ENCODE peak calls at places on chromosomes 3 and 15, in six cellular contexts. P, S, W, N, E and Y are unnamed samples.
A peak's percentile ranks its signal among the peaks of the same experiment; 100 is the strongest.

GRCh38 chr3:193954752-193955151 is 181.2 kb upstream of the HES1 start:
- DNase-seq in P (no peak), S (no peak), W (no peak), N (no peak), E (no peak), Y (no peak)

GRCh38 chr3:182794806-182795369 is 1.6 kb downstream of the ATP11B start:
- DNase-seq in P (no peak), S (no peak), W (no peak), N (peak; percentile 17), E (peak; percentile 7), Y (peak; percentile 4)

GRCh38 chr3:38582941-38583645 is 66.4 kb downstream of the SCN5A start:
- DNase-seq in P (no peak), S (peak; percentile 2), W (no peak), N (no peak), E (no peak), Y (no peak)

GRCh38 chr3:147914532-147914931 is 505.4 kb downstream of the ZIC1 start:
- DNase-seq in P (no peak), S (no peak), W (no peak), N (no peak), E (no peak), Y (no peak)

GRCh38 chr3:194475978-194476377 is 10.8 kb downstream of the ATP13A3 start:
- DNase-seq in P (no peak), S (no peak), W (no peak), N (no peak), E (no peak), Y (no peak)

GRCh38 chr3:165195628-165196576 is at the start of gene SLITRK3:
- DNase-seq in P (no peak), S (no peak), W (no peak), N (no peak), E (no peak), Y (no peak)

GRCh38 chr3:109369510-109369909 is 32.2 kb upstream of the DPPA4 start:
- DNase-seq in P (no peak), S (no peak), W (no peak), N (no peak), E (no peak), Y (no peak)

GRCh38 chr3:58392191-58392590 is 41.4 kb downstream of the PDHB start:
- DNase-seq in P (no peak), S (no peak), W (no peak), N (peak; percentile 19), E (no peak), Y (no peak)

GRCh38 chr3:177657243-177657642 is 460.0 kb upstream of the TBL1XR1 start:
- DNase-seq in P (no peak), S (no peak), W (no peak), N (no peak), E (peak; percentile 74), Y (peak; percentile 79)

GRCh38 chr3:149542375-149543312 is 68.1 kb downstream of the TM4SF4 start:
- DNase-seq in P (no peak), S (no peak), W (no peak), N (no peak), E (no peak), Y (no peak)

GRCh38 chr15:77031376-77032050 is 36.6 kb downstream of the PSTPIP1 start:
- DNase-seq in P (no peak), S (peak; percentile 48), W (peak; percentile 16), N (no peak), E (no peak), Y (no peak)

GRCh38 chr3:178960918-178961317 is 110.7 kb downstream of the ZMAT3 start:
- DNase-seq in P (no peak), S (no peak), W (no peak), N (no peak), E (no peak), Y (no peak)

GRCh38 chr15:90857337-90857736 is 11.1 kb upstream of the FURIN start:
- DNase-seq in P (no peak), S (no peak), W (no peak), N (no peak), E (no peak), Y (no peak)

GRCh38 chr3:168051579-168052183 is 44.0 kb downstream of the GOLIM4 start:
- DNase-seq in P (no peak), S (no peak), W (no peak), N (peak; percentile 68), E (no peak), Y (peak; percentile 24)

GRCh38 chr3:48407542-48408099 is 22.3 kb downstream of the PLXNB1 start:
- DNase-seq in P (no peak), S (peak; percentile 11), W (no peak), N (no peak), E (no peak), Y (no peak)

GRCh38 chr3:9644245-9644644 is 5.1 kb upstream of the MTMR14 start:
- DNase-seq in P (no peak), S (no peak), W (no peak), N (no peak), E (no peak), Y (no peak)

GRCh38 chr3:146504546-146505197 is 35.3 kb upstream of the PLSCR2 start:
- DNase-seq in P (no peak), S (no peak), W (no peak), N (no peak), E (peak; percentile 33), Y (peak; percentile 59)

GRCh38 chr15:37095993-37096877 is 4.1 kb downstream of the MEIS2 start:
- DNase-seq in P (no peak), S (no peak), W (no peak), N (no peak), E (no peak), Y (no peak)

GRCh38 chr3:42066516-42067181 is 24.5 kb upstream of the TRAK1 start:
- DNase-seq in P (no peak), S (no peak), W (no peak), N (peak; percentile 70), E (no peak), Y (no peak)

GRCh38 chr3:43171770-43172169 is 65.9 kb upstream of the POMGNT2 start:
- DNase-seq in P (no peak), S (no peak), W (no peak), N (peak; percentile 34), E (no peak), Y (no peak)

GRCh38 chr3:38029400-38030125 is at the start of gene PLCD1:
- DNase-seq in P (no peak), S (no peak), W (no peak), N (peak; percentile 48), E (peak; percentile 48), Y (peak; percentile 57)

GRCh38 chr3:87148020-87148419 is 79.1 kb upstream of the CHMP2B start:
- DNase-seq in P (no peak), S (no peak), W (no peak), N (no peak), E (no peak), Y (no peak)

GRCh38 chr3:87147562-87147961 is 79.5 kb upstream of the CHMP2B start:
- DNase-seq in P (no peak), S (no peak), W (no peak), N (no peak), E (no peak), Y (no peak)

GRCh38 chr3:87145553-87145952 is 81.6 kb upstream of the CHMP2B start:
- DNase-seq in P (no peak), S (no peak), W (no peak), N (peak; percentile 28), E (peak; percentile 16), Y (peak; percentile 53)
- TF ChIP-seq CTCF in P (peak; percentile 44), S (no peak), W (peak; percentile 32), N (peak; percentile 40), E (no peak), Y (peak; percentile 46)

GRCh38 chr3:138331143-138331894 is 1.7 kb upstream of the NME9 start:
- DNase-seq in P (no peak), S (no peak), W (no peak), N (peak; percentile 41), E (no peak), Y (no peak)
- TF ChIP-seq CTCF in P (peak; percentile 43), S (no peak), W (peak; percentile 38), N (peak; percentile 28), E (peak; percentile 37), Y (peak; percentile 44)

GRCh38 chr3:112117826-112118571 is 15.0 kb downstream of the GCSAM start:
- DNase-seq in P (no peak), S (no peak), W (no peak), N (no peak), E (no peak), Y (no peak)
- TF ChIP-seq CTCF in P (no peak), S (no peak), W (no peak), N (no peak), E (no peak), Y (no peak)

GRCh38 chr15:88610756-88611231 is 10.3 kb upstream of the AEN start:
- DNase-seq in P (no peak), S (no peak), W (no peak), N (no peak), E (no peak), Y (no peak)
- TF ChIP-seq CTCF in P (peak; percentile 30), S (no peak), W (no peak), N (no peak), E (no peak), Y (no peak)